ENCODE peak calls at places on chromosomes 5 and 9, in six cellular contexts. One of them, this sample, is unnamed.

GRCh38 chr9:99266136-99267023 is 44.3 kb downstream of the SEC61B start:
- DNase-seq in heart right ventricle: peak
- DNase-seq in right atrium auricular region: no peak
- DNase-seq in right cardiac atrium: peak
- DNase-seq in lower lobe of right lung: peak
- DNase-seq in CD8-positive, alpha-beta memory T cell: peak
- DNase-seq in this sample: peak

GRCh38 chr9:2620876-2621677 is 510 bp upstream of the VLDLR start:
- DNase-seq in lower lobe of right lung: peak
- DNase-seq in heart right ventricle: peak
- DNase-seq in right atrium auricular region: peak
- DNase-seq in CD8-positive, alpha-beta memory T cell: no peak
- DNase-seq in right cardiac atrium: peak
- DNase-seq in this sample: no peak

GRCh38 chr9:114229236-114229635 is 73.9 kb downstream of the COL27A1 start:
- DNase-seq in lower lobe of right lung: no peak
- DNase-seq in CD8-positive, alpha-beta memory T cell: no peak
- DNase-seq in heart right ventricle: no peak
- DNase-seq in right cardiac atrium: no peak
- DNase-seq in right atrium auricular region: no peak
- DNase-seq in this sample: no peak

GRCh38 chr9:133428579-133429215 is 6.5 kb downstream of the ADAMTS13 start:
- DNase-seq in CD8-positive, alpha-beta memory T cell: no peak
- DNase-seq in heart right ventricle: no peak
- DNase-seq in lower lobe of right lung: no peak
- DNase-seq in right cardiac atrium: no peak
- DNase-seq in right atrium auricular region: no peak
- DNase-seq in this sample: no peak

GRCh38 chr5:170266570-170267379 is 30.8 kb downstream of the LCP2 start:
- DNase-seq in lower lobe of right lung: no peak
- DNase-seq in right atrium auricular region: no peak
- DNase-seq in CD8-positive, alpha-beta memory T cell: peak
- DNase-seq in heart right ventricle: no peak
- DNase-seq in right cardiac atrium: no peak
- DNase-seq in this sample: no peak

GRCh38 chr5:56278267-56278826 is 45.2 kb upstream of the ANKRD55 start:
- DNase-seq in lower lobe of right lung: no peak
- DNase-seq in right atrium auricular region: no peak
- DNase-seq in right cardiac atrium: no peak
- DNase-seq in heart right ventricle: no peak
- DNase-seq in CD8-positive, alpha-beta memory T cell: no peak
- DNase-seq in this sample: no peak

GRCh38 chr9:91659529-91660294 is 236.1 kb upstream of the NFIL3 start:
- DNase-seq in lower lobe of right lung: no peak
- DNase-seq in heart right ventricle: no peak
- DNase-seq in right cardiac atrium: no peak
- DNase-seq in CD8-positive, alpha-beta memory T cell: no peak
- DNase-seq in right atrium auricular region: peak
- DNase-seq in this sample: no peak

GRCh38 chr9:122179690-122180074 is 20.0 kb downstream of the MORN5 start:
- DNase-seq in right cardiac atrium: no peak
- DNase-seq in CD8-positive, alpha-beta memory T cell: no peak
- DNase-seq in heart right ventricle: no peak
- DNase-seq in right atrium auricular region: no peak
- DNase-seq in lower lobe of right lung: no peak
- DNase-seq in this sample: no peak

GRCh38 chr9:74533253-74533652 is 36.1 kb downstream of the RORB start:
- DNase-seq in right atrium auricular region: no peak
- DNase-seq in heart right ventricle: no peak
- DNase-seq in right cardiac atrium: no peak
- DNase-seq in CD8-positive, alpha-beta memory T cell: no peak
- DNase-seq in lower lobe of right lung: no peak
- DNase-seq in this sample: no peak

GRCh38 chr9:4987996-4988421 is 2.9 kb downstream of the JAK2 start:
- DNase-seq in right cardiac atrium: no peak
- DNase-seq in lower lobe of right lung: no peak
- DNase-seq in heart right ventricle: peak
- DNase-seq in right atrium auricular region: no peak
- DNase-seq in CD8-positive, alpha-beta memory T cell: peak
- DNase-seq in this sample: peak

GRCh38 chr5:73911761-73912393 is 285.9 kb downstream of the ARHGEF28 start:
- DNase-seq in heart right ventricle: no peak
- DNase-seq in CD8-positive, alpha-beta memory T cell: no peak
- DNase-seq in right cardiac atrium: no peak
- DNase-seq in lower lobe of right lung: no peak
- DNase-seq in right atrium auricular region: no peak
- DNase-seq in this sample: no peak

GRCh38 chr9:38177680-38178079 is 108.7 kb upstream of the SHB start:
- DNase-seq in right cardiac atrium: no peak
- DNase-seq in lower lobe of right lung: no peak
- DNase-seq in right atrium auricular region: no peak
- DNase-seq in heart right ventricle: no peak
- DNase-seq in CD8-positive, alpha-beta memory T cell: no peak
- DNase-seq in this sample: no peak

GRCh38 chr5:72067682-72068470 is 39.4 kb upstream of the MAP1B start:
- DNase-seq in right cardiac atrium: no peak
- DNase-seq in CD8-positive, alpha-beta memory T cell: no peak
- DNase-seq in lower lobe of right lung: no peak
- DNase-seq in heart right ventricle: no peak
- DNase-seq in right atrium auricular region: no peak
- DNase-seq in this sample: peak

GRCh38 chr9:93900436-93900819 is 54.7 kb downstream of the BARX1 start:
- DNase-seq in lower lobe of right lung: no peak
- DNase-seq in heart right ventricle: no peak
- DNase-seq in right atrium auricular region: no peak
- DNase-seq in CD8-positive, alpha-beta memory T cell: peak
- DNase-seq in right cardiac atrium: no peak
- DNase-seq in this sample: no peak

GRCh38 chr5:148125641-148126040 is 42.7 kb upstream of the SPINK14 start:
- DNase-seq in right cardiac atrium: no peak
- DNase-seq in heart right ventricle: no peak
- DNase-seq in CD8-positive, alpha-beta memory T cell: no peak
- DNase-seq in lower lobe of right lung: no peak
- DNase-seq in right atrium auricular region: no peak
- DNase-seq in this sample: no peak

GRCh38 chr5:173293817-173294672 is 34.2 kb downstream of the STC2 start:
- DNase-seq in right atrium auricular region: peak
- DNase-seq in heart right ventricle: peak
- DNase-seq in lower lobe of right lung: peak
- DNase-seq in right cardiac atrium: peak
- DNase-seq in CD8-positive, alpha-beta memory T cell: peak
- DNase-seq in this sample: peak

GRCh38 chr5:137728048-137728447 is 7.8 kb downstream of the KLHL3 start:
- DNase-seq in heart right ventricle: no peak
- DNase-seq in right cardiac atrium: no peak
- DNase-seq in right atrium auricular region: no peak
- DNase-seq in CD8-positive, alpha-beta memory T cell: no peak
- DNase-seq in lower lobe of right lung: no peak
- DNase-seq in this sample: no peak

GRCh38 chr5:97694091-97694490 is 511.0 kb upstream of the RIOK2 start:
- DNase-seq in right atrium auricular region: no peak
- DNase-seq in CD8-positive, alpha-beta memory T cell: no peak
- DNase-seq in lower lobe of right lung: no peak
- DNase-seq in right cardiac atrium: no peak
- DNase-seq in heart right ventricle: no peak
- DNase-seq in this sample: no peak

GRCh38 chr9:89436963-89437625 is 60.8 kb downstream of the SEMA4D start:
- DNase-seq in lower lobe of right lung: peak
- DNase-seq in CD8-positive, alpha-beta memory T cell: peak
- DNase-seq in heart right ventricle: no peak
- DNase-seq in right cardiac atrium: no peak
- DNase-seq in right atrium auricular region: no peak
- DNase-seq in this sample: no peak

GRCh38 chr5:151961557-151961956 is 36.9 kb upstream of the GLRA1 start:
- DNase-seq in CD8-positive, alpha-beta memory T cell: no peak
- DNase-seq in right cardiac atrium: no peak
- DNase-seq in right atrium auricular region: no peak
- DNase-seq in lower lobe of right lung: no peak
- DNase-seq in heart right ventricle: no peak
- DNase-seq in this sample: no peak

DNA sequence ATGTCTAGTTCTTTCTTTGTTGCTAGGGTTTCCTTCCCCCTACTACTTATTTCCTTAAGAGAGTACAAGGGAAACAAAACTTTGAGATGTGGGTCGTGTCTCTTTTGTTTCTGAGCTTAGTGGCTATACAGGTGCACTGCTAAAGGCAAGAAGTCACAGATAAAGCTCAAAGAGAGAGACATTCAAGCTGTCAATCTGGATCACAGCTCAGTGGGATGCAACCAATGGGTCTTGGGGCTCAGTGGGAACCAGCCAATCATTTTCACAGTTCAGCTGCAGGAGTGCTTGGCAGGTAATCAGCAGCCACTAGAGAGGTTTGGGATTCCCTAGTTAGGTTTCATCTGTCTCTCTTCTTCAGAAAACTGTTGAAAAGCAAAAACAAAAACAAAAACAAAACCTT is 135.4 kb upstream of the SGCD start:
- DNase-seq in heart right ventricle: no peak
- DNase-seq in CD8-positive, alpha-beta memory T cell: no peak
- DNase-seq in right atrium auricular region: no peak
- DNase-seq in right cardiac atrium: no peak
- DNase-seq in lower lobe of right lung: no peak
- DNase-seq in this sample: no peak
- H3K27ac ChIP-seq in heart right ventricle: no peak
- H3K27ac ChIP-seq in CD8-positive, alpha-beta memory T cell: no peak
- H3K27ac ChIP-seq in right atrium auricular region: no peak
- H3K27ac ChIP-seq in right cardiac atrium: no peak
- H3K27ac ChIP-seq in lower lobe of right lung: no peak
- H3K27ac ChIP-seq in this sample: no peak

GRCh38 chr5:132253008-132253441 is 4.5 kb upstream of the PDLIM4 start:
- DNase-seq in heart right ventricle: peak
- DNase-seq in right atrium auricular region: no peak
- DNase-seq in CD8-positive, alpha-beta memory T cell: no peak
- DNase-seq in right cardiac atrium: no peak
- DNase-seq in lower lobe of right lung: no peak
- DNase-seq in this sample: no peak

GRCh38 chr5:132253452-132254320 is 3.8 kb upstream of the PDLIM4 start:
- DNase-seq in right cardiac atrium: no peak
- DNase-seq in lower lobe of right lung: no peak
- DNase-seq in CD8-positive, alpha-beta memory T cell: no peak
- DNase-seq in heart right ventricle: peak
- DNase-seq in right atrium auricular region: no peak
- DNase-seq in this sample: no peak

GRCh38 chr5:132256086-132256782 is 1.3 kb upstream of the PDLIM4 start:
- DNase-seq in right atrium auricular region: no peak
- DNase-seq in CD8-positive, alpha-beta memory T cell: no peak
- DNase-seq in heart right ventricle: peak
- DNase-seq in right cardiac atrium: peak
- DNase-seq in lower lobe of right lung: no peak
- DNase-seq in this sample: no peak

GRCh38 chr5:132256783-132257130 is 739 bp upstream of the PDLIM4 start:
- DNase-seq in right cardiac atrium: no peak
- DNase-seq in lower lobe of right lung: no peak
- DNase-seq in heart right ventricle: peak
- DNase-seq in CD8-positive, alpha-beta memory T cell: no peak
- DNase-seq in right atrium auricular region: no peak
- DNase-seq in this sample: no peak

DNA sequence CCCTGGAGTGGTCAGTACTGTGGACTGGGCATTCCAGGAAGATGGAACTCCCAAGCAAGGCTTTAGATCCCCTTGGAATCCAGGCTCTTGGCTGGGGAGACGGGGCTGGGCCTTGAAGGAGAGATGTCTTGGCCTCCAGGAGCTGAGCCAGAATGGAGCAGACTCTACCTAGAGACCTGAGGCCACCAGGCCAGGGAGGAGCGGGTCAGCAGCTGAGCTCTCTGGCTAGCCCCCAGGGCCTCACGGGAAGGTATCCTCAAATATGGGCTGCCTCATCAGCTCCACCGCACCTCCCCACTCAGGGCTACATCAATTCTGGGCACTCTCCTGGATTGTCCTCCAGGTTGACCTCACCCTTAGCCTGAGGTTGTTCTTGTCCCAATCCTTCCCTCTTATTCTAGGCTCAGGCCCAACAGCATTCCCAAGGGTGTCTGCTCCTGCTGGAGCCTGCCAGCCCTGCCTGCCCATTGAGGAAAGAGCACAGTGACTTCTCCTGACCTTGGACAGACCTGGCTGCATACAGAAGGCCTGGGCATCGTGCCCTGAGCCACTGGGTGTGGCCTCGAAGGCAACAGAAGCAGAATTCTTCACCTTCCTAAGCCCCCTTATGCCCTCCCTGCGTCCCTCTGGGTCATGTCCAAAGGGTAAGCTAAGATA is 3.0 kb upstream of the PDLIM4 start:
- DNase-seq in right atrium auricular region: no peak
- DNase-seq in lower lobe of right lung: peak
- DNase-seq in CD8-positive, alpha-beta memory T cell: no peak
- DNase-seq in right cardiac atrium: peak
- DNase-seq in heart right ventricle: peak
- DNase-seq in this sample: no peak
- H3K27ac ChIP-seq in right atrium auricular region: peak
- H3K27ac ChIP-seq in lower lobe of right lung: no peak
- H3K27ac ChIP-seq in CD8-positive, alpha-beta memory T cell: no peak
- H3K27ac ChIP-seq in right cardiac atrium: no peak
- H3K27ac ChIP-seq in heart right ventricle: peak
- H3K27ac ChIP-seq in this sample: no peak

GRCh38 chr5:10276691-10277090 is 26.6 kb downstream of the CCT5 start:
- DNase-seq in right atrium auricular region: no peak
- DNase-seq in lower lobe of right lung: no peak
- DNase-seq in right cardiac atrium: no peak
- DNase-seq in CD8-positive, alpha-beta memory T cell: no peak
- DNase-seq in heart right ventricle: no peak
- DNase-seq in this sample: no peak

GRCh38 chr5:10279328-10279727 is 28.4 kb downstream of the CMBL start:
- DNase-seq in right cardiac atrium: no peak
- DNase-seq in CD8-positive, alpha-beta memory T cell: no peak
- DNase-seq in heart right ventricle: no peak
- DNase-seq in lower lobe of right lung: no peak
- DNase-seq in right atrium auricular region: no peak
- DNase-seq in this sample: no peak

GRCh38 chr5:10278658-10279279 is 28.7 kb downstream of the CCT5 start:
- DNase-seq in lower lobe of right lung: no peak
- DNase-seq in right atrium auricular region: no peak
- DNase-seq in CD8-positive, alpha-beta memory T cell: no peak
- DNase-seq in heart right ventricle: no peak
- DNase-seq in right cardiac atrium: no peak
- DNase-seq in this sample: no peak

GRCh38 chr5:10275991-10276390 is 25.9 kb downstream of the CCT5 start:
- DNase-seq in lower lobe of right lung: no peak
- DNase-seq in CD8-positive, alpha-beta memory T cell: no peak
- DNase-seq in right cardiac atrium: no peak
- DNase-seq in right atrium auricular region: no peak
- DNase-seq in heart right ventricle: no peak
- DNase-seq in this sample: no peak

GRCh38 chr5:10277773-10278630 is 27.9 kb downstream of the CCT5 start:
- DNase-seq in right atrium auricular region: no peak
- DNase-seq in CD8-positive, alpha-beta memory T cell: no peak
- DNase-seq in right cardiac atrium: no peak
- DNase-seq in heart right ventricle: no peak
- DNase-seq in lower lobe of right lung: no peak
- DNase-seq in this sample: no peak
- H3K27ac ChIP-seq in right atrium auricular region: no peak
- H3K27ac ChIP-seq in CD8-positive, alpha-beta memory T cell: no peak
- H3K27ac ChIP-seq in right cardiac atrium: no peak
- H3K27ac ChIP-seq in heart right ventricle: no peak
- H3K27ac ChIP-seq in lower lobe of right lung: no peak
- H3K27ac ChIP-seq in this sample: no peak

DNA sequence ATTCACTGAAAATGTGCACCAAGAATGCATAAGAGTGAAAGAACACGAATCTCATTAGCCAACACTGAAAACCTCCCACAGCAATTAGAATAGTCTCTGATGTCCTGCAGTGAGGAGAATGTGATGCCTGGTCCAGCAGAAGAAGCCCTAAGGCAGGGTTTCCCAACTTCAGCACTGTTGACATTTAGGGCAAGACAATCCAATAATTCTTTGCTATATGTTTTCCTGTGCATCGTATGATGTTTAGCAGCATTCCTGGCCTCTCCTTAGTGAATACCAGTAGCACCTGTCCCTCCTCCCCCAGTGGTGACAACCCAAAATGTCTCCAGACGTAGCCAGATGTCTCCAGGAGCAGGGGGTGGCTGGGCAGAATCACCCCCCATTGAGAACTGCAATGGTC is 14.8 kb downstream of the MVB12B start:
- DNase-seq in lower lobe of right lung: no peak
- DNase-seq in CD8-positive, alpha-beta memory T cell: no peak
- DNase-seq in right atrium auricular region: no peak
- DNase-seq in right cardiac atrium: no peak
- DNase-seq in heart right ventricle: no peak
- DNase-seq in this sample: no peak
- H3K27ac ChIP-seq in lower lobe of right lung: no peak
- H3K27ac ChIP-seq in CD8-positive, alpha-beta memory T cell: no peak
- H3K27ac ChIP-seq in right atrium auricular region: no peak
- H3K27ac ChIP-seq in right cardiac atrium: no peak
- H3K27ac ChIP-seq in heart right ventricle: no peak
- H3K27ac ChIP-seq in this sample: peak